ENCODE peak calls at places on chromosomes 12 and 14, in six cellular contexts. D is CD8-positive, alpha-beta T cell; U is OCI-LY7; H is breast epithelium; V is CD8-positive, alpha-beta memory T cell; Z is tibial nerve. A is an unnamed sample.

GRCh38 chr14:57854571-57854970 is 11.3 kb downstream of the SLC35F4 start:
- DNase-seq in D (no peak), U (no peak), H (no peak), V (no peak), Z (no peak), A (no peak)

GRCh38 chr14:29710015-29710414 is 217.6 kb downstream of the PRKD1 start:
- DNase-seq in D (no peak), U (no peak), H (no peak), V (no peak), Z (no peak), A (no peak)

GRCh38 chr14:33943484-33943883 is 7.4 kb downstream of the EGLN3 start:
- DNase-seq in D (no peak), U (no peak), H (no peak), V (no peak), Z (no peak), A (no peak)

GRCh38 chr12:79121486-79121885 is 256.9 kb downstream of the SYT1 start:
- DNase-seq in D (no peak), U (peak; percentile 6), H (no peak), V (no peak), Z (no peak), A (no peak)

GRCh38 chr12:100266163-100266801 is 597 bp downstream of the DEPDC4 start:
- DNase-seq in D (no peak), U (no peak), H (no peak), V (no peak), Z (no peak), A (no peak)

GRCh38 chr14:46646796-46647195 is 4.8 kb downstream of the RPL10L start:
- DNase-seq in D (no peak), U (no peak), H (no peak), V (no peak), Z (no peak), A (no peak)

GRCh38 chr12:132554857-132555630 is 55.3 kb downstream of the LRCOL1 start:
- DNase-seq in D (no peak), U (peak; percentile 26), H (no peak), V (no peak), Z (no peak), A (no peak)

GRCh38 chr14:105398044-105398725 is at the start of gene TEX22:
- DNase-seq in D (peak; percentile 73), U (peak; percentile 93), H (peak; percentile 85), V (peak; percentile 82), Z (peak; percentile 86), A (peak; percentile 91)

GRCh38 chr12:53300187-53300586 is 692 bp downstream of the MYG1 start:
- DNase-seq in D (no peak), U (no peak), H (no peak), V (no peak), Z (no peak), A (no peak)

GRCh38 chr12:53295891-53296219 is 513 bp downstream of the PFDN5 start:
- DNase-seq in D (no peak), U (no peak), H (no peak), V (no peak), Z (no peak), A (no peak)

GRCh38 chr12:53299454-53300180 is at the start of gene MYG1:
- DNase-seq in D (peak; percentile 57), U (peak; percentile 92), H (peak; percentile 78), V (peak; percentile 81), Z (peak; percentile 69), A (peak; percentile 94)

GRCh38 chr12:53298154-53298553 is 1.3 kb upstream of the MYG1 start:
- DNase-seq in D (no peak), U (no peak), H (no peak), V (no peak), Z (no peak), A (no peak)

DNA sequence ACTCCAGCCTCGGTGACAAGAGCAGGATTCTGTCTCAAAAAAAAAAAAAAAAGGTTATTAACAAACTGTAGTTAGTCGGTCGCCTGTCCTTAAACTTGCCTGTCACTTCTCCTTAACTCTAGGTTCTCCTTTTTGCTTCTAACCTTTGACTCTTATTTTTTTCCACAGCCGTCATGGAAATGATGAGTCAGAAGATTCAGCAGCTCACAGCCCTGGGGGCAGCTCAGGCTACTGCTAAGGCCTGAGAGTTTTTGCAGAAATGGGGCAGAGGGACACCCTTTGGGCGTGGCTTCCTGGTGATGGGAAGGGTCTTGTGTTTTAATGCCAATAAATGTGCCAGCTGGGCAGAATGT is 418 bp upstream of the MYG1 start:
- DNase-seq in D (no peak), U (peak; percentile 24), H (no peak), V (peak; percentile 20), Z (peak; percentile 46), A (no peak)
- H3K27ac ChIP-seq in D (peak overlapping the region; percentile 60), U (no peak overlapping the region), H (peak overlapping the region; percentile 67), V (peak overlapping the region; percentile 63), Z (peak overlapping the region; percentile 75), A (peak overlapping the region; percentile 65)

DNA sequence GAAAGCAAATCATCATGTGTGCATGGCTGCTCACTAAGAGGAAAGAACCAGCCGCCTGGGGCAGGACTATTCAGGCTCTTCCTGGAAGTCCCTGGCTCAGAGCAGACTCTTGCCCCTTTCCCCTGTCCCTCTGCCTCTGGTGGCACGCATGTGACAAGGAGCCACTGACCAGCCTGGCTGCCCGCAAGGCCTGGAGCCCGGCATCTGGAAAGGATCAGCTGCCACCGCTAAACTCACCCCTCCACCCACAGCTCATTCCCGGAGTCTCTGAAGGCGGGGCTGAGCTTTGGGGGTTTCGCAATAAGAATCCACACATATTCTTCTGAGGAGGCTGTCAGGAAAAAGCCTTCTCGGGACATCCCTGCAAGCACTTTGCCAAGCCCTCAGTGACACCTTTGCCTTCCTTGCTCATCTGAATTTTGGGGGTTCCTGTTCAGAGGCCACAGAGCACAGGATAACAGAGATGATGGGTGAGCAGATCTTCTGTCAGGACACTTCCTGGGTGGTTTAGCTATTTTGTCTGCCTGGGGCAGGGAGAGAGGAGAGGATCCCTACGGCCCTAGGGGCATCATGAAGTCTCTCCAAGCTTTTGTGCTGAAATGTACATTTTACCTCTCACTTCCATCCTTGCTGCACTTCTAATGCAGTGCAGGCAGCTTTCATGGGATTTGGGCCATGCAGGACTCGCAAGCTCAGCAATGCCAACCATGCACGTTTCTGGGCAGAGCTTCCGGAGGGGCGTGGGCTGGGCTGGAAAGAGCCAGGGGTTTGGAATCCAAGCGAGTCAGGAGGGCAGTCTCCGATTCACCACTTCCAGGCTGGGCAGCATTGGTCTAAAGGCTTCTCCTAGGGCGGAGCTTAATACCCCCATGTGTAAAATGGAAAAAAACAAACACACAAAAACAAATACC is 124.8 kb upstream of the MAP1LC3B2 start:
- DNase-seq in D (no peak), U (no peak), H (peak; percentile 80), V (no peak), Z (peak; percentile 85), A (no peak)
- H3K4me3 ChIP-seq in D (no peak overlapping the region), U (no peak overlapping the region), H (peak overlapping the region; percentile 32), V (no peak overlapping the region), Z (peak overlapping the region; percentile 1), A (no peak overlapping the region)

GRCh38 chr12:98757455-98757854 is 112.4 kb downstream of the APAF1 start:
- DNase-seq in D (no peak), U (no peak), H (no peak), V (no peak), Z (no peak), A (no peak)
- H3K27ac ChIP-seq in D (no peak overlapping the region), U (no peak overlapping the region), H (no peak overlapping the region), V (no peak overlapping the region), Z (no peak overlapping the region), A (no peak overlapping the region)

GRCh38 chr14:75068294-75069020 is 984 bp upstream of the ZC2HC1C start:
- DNase-seq in D (no peak), U (no peak), H (no peak), V (no peak), Z (no peak), A (no peak)
- H3K4me3 ChIP-seq in D (peak overlapping the region; percentile 59), U (peak overlapping the region; percentile 71), H (peak overlapping the region; percentile 65), V (peak overlapping the region; percentile 62), Z (peak overlapping the region; percentile 22), A (peak overlapping the region; percentile 69)

DNA sequence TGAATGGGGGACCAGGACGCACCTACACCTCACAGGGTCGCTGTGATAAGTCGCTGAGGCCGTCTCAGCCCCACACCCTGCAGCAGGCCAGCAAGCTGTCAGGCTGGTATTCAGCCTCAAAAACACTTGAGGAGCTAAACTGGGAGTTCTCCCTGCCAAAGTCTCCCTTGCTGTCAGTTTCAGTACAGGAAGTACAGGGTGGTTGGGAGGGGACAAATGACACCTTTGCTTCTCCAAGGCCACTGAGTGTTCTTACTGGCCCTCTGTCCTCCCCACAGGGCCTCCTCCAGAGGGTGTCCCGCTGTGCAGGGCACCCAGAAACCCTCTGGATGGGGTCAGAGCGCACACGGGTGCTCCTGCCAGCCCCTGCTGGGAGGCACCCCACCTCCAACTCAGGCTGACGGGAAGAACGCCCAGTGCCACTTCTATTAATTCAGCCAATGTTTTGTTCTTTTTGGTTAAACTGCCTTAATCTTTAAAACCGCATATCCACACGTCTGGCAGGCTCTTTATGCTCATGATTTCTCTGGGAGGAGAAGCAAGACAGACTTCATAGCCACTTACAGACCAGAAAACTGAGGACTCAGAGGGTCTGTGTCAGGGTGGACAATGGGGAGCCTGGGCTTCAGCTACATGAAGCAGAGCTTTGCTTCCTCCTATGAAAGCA is 75.9 kb downstream of the ITPK1 start:
- DNase-seq in D (no peak), U (no peak), H (no peak), V (no peak), Z (no peak), A (no peak)
- H3K27ac ChIP-seq in D (no peak overlapping the region), U (no peak overlapping the region), H (no peak overlapping the region), V (no peak overlapping the region), Z (peak overlapping the region; percentile 95), A (peak overlapping the region; percentile 92)

GRCh38 chr14:60331201-60332045 is 82.4 kb downstream of the PPM1A start:
- DNase-seq in D (peak; percentile 51), U (peak; percentile 96), H (peak; percentile 57), V (peak; percentile 62), Z (peak; percentile 64), A (peak; percentile 59)
- H3K4me3 ChIP-seq in D (peak overlapping the region; percentile 52), U (peak overlapping the region; percentile 60), H (peak overlapping the region; percentile 45), V (peak overlapping the region; percentile 79), Z (peak overlapping the region; percentile 29), A (peak overlapping the region; percentile 51)

GRCh38 chr14:94771191-94771905 is 1.4 kb upstream of the GSC start:
- DNase-seq in D (no peak), U (no peak), H (no peak), V (no peak), Z (no peak), A (no peak)
- H3K27ac ChIP-seq in D (no peak overlapping the region), U (no peak overlapping the region), H (no peak overlapping the region), V (no peak overlapping the region), Z (no peak overlapping the region), A (no peak overlapping the region)

DNA sequence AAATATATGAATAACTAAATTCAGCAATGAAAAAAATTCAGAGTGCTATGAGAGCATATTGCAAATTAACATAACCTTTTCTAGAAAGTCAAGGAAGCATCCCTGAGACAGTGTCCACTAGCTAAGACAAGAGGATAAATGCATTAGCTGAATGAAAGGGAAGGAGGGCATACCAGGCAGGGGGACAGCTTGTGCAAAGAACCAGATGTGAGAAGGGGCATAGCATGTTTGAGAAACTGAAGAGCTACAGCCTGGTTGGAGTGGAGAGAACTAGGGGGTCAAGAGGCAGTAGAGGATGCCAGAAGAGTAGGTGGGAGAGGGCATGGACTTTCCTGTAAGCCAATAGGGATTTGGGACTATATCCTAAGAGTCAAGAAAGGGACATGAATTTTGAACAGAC is 2.2 kb upstream of the GUCY2C start:
- DNase-seq in D (no peak), U (no peak), H (no peak), V (no peak), Z (no peak), A (no peak)
- H3K4me3 ChIP-seq in D (no peak overlapping the region), U (no peak overlapping the region), H (no peak overlapping the region), V (no peak overlapping the region), Z (no peak overlapping the region), A (no peak overlapping the region)